ENCODE peak calls at places on chromosomes 2 and 18, in six cellular contexts. N, C, R, I, K and W are unnamed samples.

GRCh38 chr2:124112966-124113365 is 87.9 kb downstream of the CNTNAP5 start:
- DNase-seq in N (peak; percentile 52), R (peak; percentile 68), I (no peak), C (no peak), K (no peak), W (no peak)

GRCh38 chr2:36459725-36460137 is 104.2 kb downstream of the CRIM1 start:
- DNase-seq in N (peak; percentile 54), R (peak; percentile 63), C (peak; percentile 22), I (peak; percentile 69), K (no peak), W (no peak)

GRCh38 chr2:220175967-220176366 is 548.5 kb downstream of the SLC4A3 start:
- DNase-seq in R (peak; percentile 23), N (peak; percentile 8), C (no peak), K (no peak), I (no peak), W (no peak)

GRCh38 chr2:168030862-168031624 is 216.4 kb downstream of the STK39 start:
- DNase-seq in N (peak; percentile 85), I (no peak), K (no peak), C (no peak), R (peak; percentile 88), W (no peak)

GRCh38 chr2:60366178-60366577 is 187.3 kb downstream of the BCL11A start:
- DNase-seq in K (no peak), R (no peak), C (no peak), I (no peak), N (no peak), W (peak; percentile 61)

GRCh38 chr2:8424997-8425900 is 256.6 kb upstream of the ID2 start:
- DNase-seq in C (no peak), R (no peak), I (no peak), K (no peak), N (no peak), W (no peak)

GRCh38 chr2:65300772-65301711 is 73.4 kb downstream of the ACTR2 start:
- DNase-seq in K (peak; percentile 79), C (no peak), I (peak; percentile 47), N (peak; percentile 87), R (peak; percentile 92), W (peak; percentile 65)

GRCh38 chr2:234193977-234194563 is 143.6 kb downstream of the SPP2 start:
- DNase-seq in I (no peak), N (peak; percentile 49), R (peak; percentile 49), K (no peak), C (no peak), W (no peak)

GRCh38 chr2:132751838-132752237 is 81.8 kb upstream of the LYPD1 start:
- DNase-seq in C (no peak), R (no peak), I (no peak), N (no peak), K (no peak), W (no peak)

GRCh38 chr2:133433455-133434451 is 134.5 kb downstream of the NCKAP5 start:
- DNase-seq in N (peak; percentile 49), R (peak; percentile 67), I (no peak), C (no peak), K (no peak), W (no peak)

GRCh38 chr2:120748741-120749140 is 13.1 kb downstream of the GLI2 start:
- DNase-seq in C (no peak), R (no peak), N (no peak), I (no peak), K (no peak), W (no peak)

GRCh38 chr2:238587776-238588660 is 161.3 kb downstream of the ASB1 start:
- DNase-seq in R (no peak), C (no peak), I (no peak), N (no peak), K (no peak), W (no peak)

GRCh38 chr18:25915907-25916306 is 174.5 kb downstream of the SS18 start:
- DNase-seq in N (no peak), I (no peak), R (no peak), C (no peak), K (no peak), W (no peak)

GRCh38 chr2:25131253-25131566 is 37.2 kb downstream of the POMC start:
- DNase-seq in K (no peak), C (no peak), I (no peak), N (no peak), R (no peak), W (no peak)

GRCh38 chr18:79519751-79520472 is 124.2 kb downstream of the NFATC1 start:
- DNase-seq in K (peak; percentile 36), N (peak; percentile 20), R (peak; percentile 45), C (peak; percentile 9), I (peak; percentile 50), W (peak; percentile 32)

GRCh38 chr2:171571721-171572120 is 49.4 kb downstream of the CYBRD1 start:
- DNase-seq in K (no peak), N (no peak), I (no peak), C (no peak), R (no peak), W (no peak)

GRCh38 chr2:102179061-102179460 is 7.8 kb upstream of the IL1RL2 start:
- DNase-seq in N (no peak), R (no peak), K (no peak), I (no peak), C (no peak), W (no peak)

GRCh38 chr2:40412456-40412855 is 39.4 kb downstream of the SLC8A1 start:
- DNase-seq in N (peak; percentile 47), C (no peak), K (no peak), R (peak; percentile 64), I (no peak), W (no peak)

GRCh38 chr2:49288113-49288710 is 133.9 kb upstream of the FSHR start:
- DNase-seq in I (no peak), N (no peak), K (no peak), R (no peak), C (no peak), W (no peak)

GRCh38 chr18:23487738-23488625 is 15.3 kb upstream of the RMC1 start:
- DNase-seq in R (peak; percentile 32), C (no peak), K (no peak), N (peak; percentile 21), I (no peak), W (peak; percentile 70)

GRCh38 chr18:63578357-63578958 is 8.7 kb upstream of the SERPINB13 start:
- DNase-seq in K (no peak), I (peak; percentile 55), C (no peak), R (peak; percentile 8), N (no peak), W (no peak)

GRCh38 chr2:156340818-156341481 is 8.4 kb upstream of the NR4A2 start:
- DNase-seq in K (no peak), N (peak; percentile 30), C (no peak), R (no peak), I (peak; percentile 61), W (no peak)

GRCh38 chr2:238131761-238132462 is 6.6 kb upstream of the KLHL30 start:
- DNase-seq in I (no peak), C (no peak), R (no peak), N (no peak), K (peak; percentile 40), W (peak; percentile 20)

GRCh38 chr2:197577446-197577845 is 61.6 kb downstream of the MOB4 start:
- DNase-seq in N (no peak), R (no peak), C (no peak), I (no peak), K (no peak), W (no peak)

GRCh38 chr2:112627060-112628040 is 18.4 kb upstream of the SLC20A1 start:
- DNase-seq in K (peak; percentile 70), R (peak; percentile 98), C (no peak), I (no peak), N (peak; percentile 96), W (no peak)

GRCh38 chr2:170377469-170378207 is 199.7 kb downstream of the MYO3B start:
- DNase-seq in N (no peak), R (no peak), I (no peak), C (no peak), K (no peak), W (no peak)

GRCh38 chr2:129885735-129886134 is 93.7 kb upstream of the RAB6C start:
- DNase-seq in C (no peak), K (no peak), I (peak; percentile 39), R (no peak), N (no peak), W (no peak)

GRCh38 chr18:41703744-41704530 is 251.1 kb upstream of the PIK3C3 start:
- DNase-seq in N (peak; percentile 45), K (no peak), R (peak; percentile 62), C (no peak), I (no peak), W (no peak)

GRCh38 chr2:147913701-147914480 is 69.1 kb downstream of the ACVR2A start:
- DNase-seq in N (peak; percentile 14), R (peak; percentile 25), I (peak; percentile 3), C (no peak), K (no peak), W (no peak)

GRCh38 chr2:168816369-168816768 is 13.9 kb downstream of the NOSTRIN start:
- DNase-seq in I (no peak), K (no peak), R (peak; percentile 93), N (peak; percentile 89), C (no peak), W (no peak)

GRCh38 chr2:36565712-36566111 is 32.3 kb downstream of the FEZ2 start:
- DNase-seq in C (no peak), K (no peak), I (no peak), R (no peak), N (no peak), W (no peak)

GRCh38 chr2:15159206-15159605 is 401.9 kb downstream of the NBAS start:
- DNase-seq in K (no peak), I (no peak), R (no peak), C (no peak), N (no peak), W (no peak)

GRCh38 chr2:15158532-15158931 is 402.6 kb downstream of the NBAS start:
- DNase-seq in C (no peak), I (no peak), R (no peak), K (no peak), N (no peak), W (no peak)

GRCh38 chr2:15158117-15158516 is 403.0 kb downstream of the NBAS start:
- DNase-seq in R (no peak), I (peak; percentile 90), C (no peak), K (no peak), N (no peak), W (no peak)

GRCh38 chr2:15154289-15154688 is 406.8 kb downstream of the NBAS start:
- DNase-seq in I (no peak), N (peak; percentile 83), C (no peak), K (no peak), R (peak; percentile 88), W (no peak)

GRCh38 chr2:15155959-15156574 is 405.1 kb downstream of the NBAS start:
- DNase-seq in N (no peak), C (no peak), I (peak; percentile 60), R (no peak), K (no peak), W (no peak)
- TF ChIP-seq CTCF in N (no peak), C (no peak), I (no peak), R (no peak), K (no peak), W (no peak)

GRCh38 chr2:85066874-85067351 is 66.3 kb upstream of the TCF7L1 start:
- DNase-seq in I (peak; percentile 92), C (peak; percentile 66), R (peak; percentile 73), N (peak; percentile 61), K (peak; percentile 80), W (peak; percentile 80)
- H3K4me3 ChIP-seq in I (peak overlapping the region; percentile 37), C (no peak overlapping the region), R (no peak overlapping the region), N (peak overlapping the region; percentile 32), K (peak overlapping the region; percentile 42), W (peak overlapping the region; percentile 27)

GRCh38 chr2:222569826-222570225 is 86.1 kb downstream of the FARSB start:
- DNase-seq in R (peak; percentile 43), K (no peak), N (peak; percentile 29), I (no peak), C (no peak), W (no peak)
- H3K4me1 ChIP-seq in R (peaks cover 6% of the 10 kb centered on the region), K (peaks cover 11% of the 10 kb centered on the region), N (peaks cover 11% of the 10 kb centered on the region), I (peaks cover 46% of the 10 kb centered on the region), C (peaks cover 16% of the 10 kb centered on the region), W (peaks cover 6% of the 10 kb centered on the region)

GRCh38 chr2:14642499-14642898 is 10.0 kb downstream of the LRATD1 start:
- DNase-seq in R (no peak), K (no peak), I (no peak), C (no peak), N (no peak), W (no peak)
- TF ChIP-seq CTCF in R (no peak), K (no peak), I (peak; percentile 45), C (no peak), N (no peak), W (no peak)